ENCODE peak calls at places on chromosomes 16 and 17, in eight cellular contexts. U, D, I, Y, V, K, F and T are unnamed samples.

GRCh38 chr16:50671644-50672260 is 9.4 kb downstream of the SNX20 start:
- DNase-seq in U (no peak), D (no peak), I (peak; percentile 62), Y (no peak), V (no peak), K (peak; percentile 12), F (no peak), T (peak; percentile 51)

GRCh38 chr16:54136276-54136625 is 150.3 kb downstream of the IRX3 start:
- DNase-seq in U (no peak), D (peak; percentile 80), I (no peak), Y (no peak), V (no peak), K (no peak), F (no peak), T (no peak)

GRCh38 chr17:77374170-77374936 is 233.6 kb downstream of the SEC14L1 start:
- DNase-seq in U (peak; percentile 50), D (peak; percentile 86), I (no peak), Y (peak; percentile 90), V (peak; percentile 87), K (peak; percentile 87), F (peak; percentile 96), T (peak; percentile 95)

GRCh38 chr17:73393381-73393780 is 81.6 kb upstream of the CDC42EP4 start:
- DNase-seq in U (no peak), D (no peak), I (no peak), Y (no peak), V (no peak), K (no peak), F (peak; percentile 26), T (no peak)

GRCh38 chr17:71900830-71901229 is 220.0 kb upstream of the SOX9 start:
- DNase-seq in U (no peak), D (peak; percentile 67), I (no peak), Y (no peak), V (no peak), K (no peak), F (no peak), T (no peak)

GRCh38 chr17:43766413-43767052 is 7.9 kb upstream of the SOST start:
- DNase-seq in U (no peak), D (peak; percentile 76), I (peak; percentile 76), Y (peak; percentile 55), V (peak; percentile 71), K (peak; percentile 70), F (peak; percentile 68), T (peak; percentile 69)

GRCh38 chr16:23504076-23504452 is 6.2 kb downstream of the GGA2 start:
- DNase-seq in U (no peak), D (peak; percentile 90), I (no peak), Y (peak; percentile 43), V (no peak), K (no peak), F (no peak), T (no peak)

GRCh38 chr17:58587713-58588117 is 73.3 kb upstream of the MTMR4 start:
- DNase-seq in U (peak; percentile 23), D (peak; percentile 48), I (peak; percentile 69), Y (peak; percentile 42), V (peak; percentile 62), K (peak; percentile 67), F (peak; percentile 94), T (peak; percentile 69)

GRCh38 chr17:73902416-73903181 is 258.4 kb upstream of the SDK2 start:
- DNase-seq in U (no peak), D (no peak), I (no peak), Y (no peak), V (no peak), K (no peak), F (peak; percentile 72), T (peak; percentile 50)

GRCh38 chr17:78785663-78786057 is 3.6 kb upstream of the CYTH1 start:
- DNase-seq in U (no peak), D (no peak), I (no peak), Y (peak; percentile 9), V (no peak), K (no peak), F (no peak), T (no peak)

DNA sequence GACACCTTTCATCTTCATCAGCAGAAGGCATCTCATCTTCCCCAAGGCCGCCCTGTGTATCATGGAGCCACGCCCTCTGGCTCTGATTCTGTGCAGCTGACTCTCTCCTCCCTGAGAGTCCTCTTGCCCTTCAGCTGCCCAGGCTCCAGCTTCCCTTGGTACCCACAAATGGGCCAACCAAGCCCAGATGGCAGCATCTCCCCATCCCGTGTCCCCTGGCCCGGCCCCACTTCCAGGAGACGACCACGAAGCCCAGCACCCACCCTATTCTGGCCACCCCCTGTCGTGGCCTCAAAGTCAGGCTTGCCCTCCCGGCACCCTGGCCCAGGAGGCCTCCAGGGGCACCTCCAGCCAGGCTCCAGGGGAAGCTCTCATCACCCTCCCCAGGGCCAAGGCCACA is 31.3 kb upstream of the KSR1 start:
- DNase-seq in U (no peak), D (no peak), I (no peak), Y (no peak), V (no peak), K (no peak), F (no peak), T (no peak)
- H3K4me1 ChIP-seq in U (no peaks in the 10 kb centered on the region), D (no peaks in the 10 kb centered on the region), I (no peaks in the 10 kb centered on the region), Y (no peaks in the 10 kb centered on the region), V (no peaks in the 10 kb centered on the region), K (no peaks in the 10 kb centered on the region), F (no peaks in the 10 kb centered on the region), T (no peaks in the 10 kb centered on the region)

GRCh38 chr16:89381788-89382187 is 108.6 kb downstream of the ANKRD11 start:
- DNase-seq in U (no peak), D (no peak), I (no peak), Y (no peak), V (no peak), K (no peak), F (no peak), T (no peak)
- H3K4me1 ChIP-seq in U (peaks cover 43% of the 10 kb centered on the region), D (peaks cover 14% of the 10 kb centered on the region), I (peaks cover 26% of the 10 kb centered on the region), Y (peaks cover 55% of the 10 kb centered on the region), V (peaks cover 85% of the 10 kb centered on the region), K (peaks cover 26% of the 10 kb centered on the region), F (no peaks in the 10 kb centered on the region), T (peaks cover 9% of the 10 kb centered on the region)

DNA sequence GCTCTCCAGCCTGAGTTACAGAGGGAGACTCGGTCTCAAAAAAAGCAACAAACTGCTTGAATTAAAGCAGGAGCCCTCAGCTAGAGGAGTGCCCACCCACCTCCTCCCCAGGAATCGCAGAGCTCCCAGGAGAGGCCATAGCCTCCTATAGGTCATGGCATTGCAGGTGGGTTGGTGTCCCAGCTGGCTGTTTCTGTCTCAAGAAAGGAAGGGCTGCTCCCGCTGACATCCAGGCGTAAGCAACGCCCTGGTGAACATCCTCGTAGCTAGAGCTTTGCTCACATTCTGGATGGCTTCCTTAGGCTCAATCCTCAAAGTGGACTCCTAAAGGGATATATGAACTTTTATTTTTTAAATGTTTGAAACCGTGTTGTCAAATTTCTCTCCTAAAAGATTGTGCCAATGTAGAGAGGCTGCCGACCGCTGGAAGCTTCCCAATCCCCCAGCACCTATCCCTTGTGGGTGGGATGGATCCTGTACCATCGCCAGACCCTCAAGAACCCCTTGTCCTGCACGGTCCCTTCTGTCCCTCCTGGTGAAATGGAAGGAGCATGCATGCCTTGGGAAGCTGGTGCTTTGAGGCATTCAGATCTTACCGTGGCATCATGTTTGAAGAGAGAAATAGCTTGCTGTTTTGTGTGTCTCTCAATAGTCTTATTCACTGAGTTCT is 5.9 kb downstream of the NLRC5 start:
- DNase-seq in U (no peak), D (no peak), I (no peak), Y (no peak), V (no peak), K (no peak), F (no peak), T (no peak)
- H3K4me1 ChIP-seq in U (peaks cover 63% of the 10 kb centered on the region), D (peaks cover 30% of the 10 kb centered on the region), I (peaks cover 4% of the 10 kb centered on the region), Y (peaks cover 11% of the 10 kb centered on the region), V (peaks cover 36% of the 10 kb centered on the region), K (peaks cover 31% of the 10 kb centered on the region), F (no peaks in the 10 kb centered on the region), T (no peaks in the 10 kb centered on the region)

GRCh38 chr17:30824356-30825145 is at the start of gene CRLF3:
- DNase-seq in U (peak; percentile 88), D (peak; percentile 97), I (peak; percentile 94), Y (peak; percentile 92), V (peak; percentile 91), K (peak; percentile 95), F (peak; percentile 98), T (peak; percentile 88)
- H3K4me1 ChIP-seq in U (peaks cover 23% of the 10 kb centered on the region), D (peaks cover 12% of the 10 kb centered on the region), I (peaks cover 23% of the 10 kb centered on the region), Y (peaks cover 8% of the 10 kb centered on the region), V (peaks cover 36% of the 10 kb centered on the region), K (peaks cover 16% of the 10 kb centered on the region), F (no peaks in the 10 kb centered on the region), T (no peaks in the 10 kb centered on the region)

GRCh38 chr17:1024076-1024475 is 27.1 kb downstream of the TIMM22 start:
- DNase-seq in U (no peak), D (no peak), I (no peak), Y (no peak), V (no peak), K (no peak), F (no peak), T (no peak)
- H3K4me1 ChIP-seq in U (no peaks in the 10 kb centered on the region), D (peaks cover 3% of the 10 kb centered on the region), I (no peaks in the 10 kb centered on the region), Y (peaks cover 59% of the 10 kb centered on the region), V (peaks cover 42% of the 10 kb centered on the region), K (peaks cover 8% of the 10 kb centered on the region), F (no peaks in the 10 kb centered on the region), T (no peaks in the 10 kb centered on the region)

GRCh38 chr16:15599303-15600070 is 43.5 kb downstream of the MARF1 start:
- DNase-seq in U (no peak), D (peak; percentile 14), I (no peak), Y (no peak), V (no peak), K (no peak), F (no peak), T (no peak)

GRCh38 chr16:15598648-15599190 is 44.2 kb downstream of the MARF1 start:
- DNase-seq in U (no peak), D (no peak), I (no peak), Y (no peak), V (no peak), K (no peak), F (no peak), T (no peak)

GRCh38 chr16:15602285-15603044 is 40.5 kb downstream of the MARF1 start:
- DNase-seq in U (no peak), D (no peak), I (no peak), Y (no peak), V (no peak), K (no peak), F (no peak), T (no peak)

GRCh38 chr16:15597822-15598647 is 44.9 kb downstream of the MARF1 start:
- DNase-seq in U (no peak), D (no peak), I (no peak), Y (no peak), V (no peak), K (no peak), F (no peak), T (no peak)

GRCh38 chr16:15601212-15601879 is 41.6 kb downstream of the MARF1 start:
- DNase-seq in U (no peak), D (no peak), I (no peak), Y (no peak), V (no peak), K (no peak), F (peak; percentile 75), T (no peak)
- H3K4me1 ChIP-seq in U (no peaks in the 10 kb centered on the region), D (peaks cover 10% of the 10 kb centered on the region), I (peaks cover 6% of the 10 kb centered on the region), Y (no peaks in the 10 kb centered on the region), V (no peaks in the 10 kb centered on the region), K (no peaks in the 10 kb centered on the region), F (no peaks in the 10 kb centered on the region), T (no peaks in the 10 kb centered on the region)